ENCODE peak calls at places on chromosomes 6 and 20, in six cellular contexts. Q is A549, K is IMR-90, V is HepG2, B is K562, U is GM12878. A is an unnamed sample.
A peak's percentile ranks its signal among the peaks of the same experiment; 100 is the strongest.

GRCh38 chr20:11395581-11395980 is 522.1 kb upstream of the BTBD3 start:
- DNase-seq in B (no peak), V (no peak), K (peak; percentile 69), U (no peak), Q (no peak), A (no peak)

GRCh38 chr6:14838041-14838596 is 407.8 kb upstream of the JARID2 start:
- DNase-seq in V (no peak), Q (no peak), K (no peak), U (no peak), B (no peak), A (no peak)

GRCh38 chr20:25315418-25316210 is 67.7 kb downstream of the PYGB start:
- DNase-seq in Q (no peak), U (no peak), B (no peak), K (peak; percentile 56), V (no peak), A (no peak)

GRCh38 chr6:39377530-39377929 is 55.0 kb upstream of the KCNK16 start:
- DNase-seq in Q (peak; percentile 42), B (peak; percentile 44), U (no peak), V (peak; percentile 33), K (peak; percentile 44), A (peak; percentile 79)

GRCh38 chr6:39590994-39591393 is 134.2 kb downstream of the KIF6 start:
- DNase-seq in V (no peak), B (no peak), K (no peak), U (no peak), Q (no peak), A (no peak)

GRCh38 chr6:135667694-135668455 is 170.3 kb upstream of the AHI1 start:
- DNase-seq in K (peak; percentile 59), V (no peak), B (no peak), U (no peak), Q (peak; percentile 4), A (no peak)

GRCh38 chr6:6843057-6843627 is 254.6 kb downstream of the LY86 start:
- DNase-seq in V (no peak), Q (peak; percentile 23), K (peak; percentile 58), B (no peak), U (no peak), A (no peak)

GRCh38 chr6:140779991-140780596 is 1352.6 kb upstream of the GJE1 start:
- DNase-seq in Q (no peak), V (no peak), B (no peak), U (no peak), K (no peak), A (no peak)

GRCh38 chr6:119978274-119978889 is 628.8 kb upstream of the MAN1A1 start:
- DNase-seq in Q (peak; percentile 1), K (peak; percentile 26), V (peak; percentile 15), U (no peak), B (no peak), A (peak; percentile 11)

GRCh38 chr20:63751471-63752271 is 12.1 kb downstream of the SLC2A4RG start:
- DNase-seq in B (no peak), V (no peak), U (no peak), Q (no peak), K (no peak), A (peak; percentile 77)

GRCh38 chr6:71496018-71496800 is 207.6 kb downstream of the OGFRL1 start:
- DNase-seq in Q (no peak), K (peak; percentile 31), B (no peak), U (peak; percentile 38), V (no peak), A (no peak)

GRCh38 chr6:169174516-169175359 is 78.9 kb downstream of the THBS2 start:
- DNase-seq in U (no peak), V (no peak), Q (no peak), B (peak; percentile 79), K (no peak), A (no peak)

GRCh38 chr6:154458565-154459475 is 51.7 kb downstream of the CNKSR3 start:
- DNase-seq in U (no peak), B (peak; percentile 19), V (no peak), Q (no peak), K (no peak), A (peak; percentile 63)

GRCh38 chr6:42125231-42125630 is 17.2 kb downstream of the C6orf132 start:
- DNase-seq in Q (no peak), V (no peak), U (no peak), B (no peak), K (no peak), A (no peak)

GRCh38 chr20:59145926-59146800 is 17.5 kb upstream of the ZNF831 start:
- DNase-seq in V (no peak), U (no peak), B (no peak), K (no peak), Q (no peak), A (no peak)

GRCh38 chr6:139256087-139256486 is 35.7 kb downstream of the TXLNB start:
- DNase-seq in V (no peak), Q (no peak), B (no peak), U (no peak), K (peak; percentile 83), A (no peak)

GRCh38 chr20:833121-833449 is 430 bp upstream of the FAM110A start:
- DNase-seq in K (no peak), U (no peak), B (no peak), V (no peak), Q (no peak), A (no peak)

GRCh38 chr20:39851459-39851858 is 837.6 kb downstream of the MAFB start:
- DNase-seq in Q (no peak), B (no peak), K (peak; percentile 85), V (no peak), U (no peak), A (no peak)

GRCh38 chr6:170165085-170165484 is 125.8 kb downstream of the DLL1 start:
- DNase-seq in Q (no peak), K (no peak), U (no peak), V (no peak), B (no peak), A (no peak)

GRCh38 chr6:123838612-123839279 is 35.1 kb downstream of the NKAIN2 start:
- DNase-seq in Q (no peak), V (no peak), B (no peak), U (no peak), K (no peak), A (no peak)

GRCh38 chr20:36975085-36975829 is 23.7 kb upstream of the SAMHD1 start:
- DNase-seq in V (no peak), B (no peak), K (no peak), Q (no peak), U (no peak), A (no peak)

GRCh38 chr6:87759491-87760010 is 57.5 kb upstream of the AKIRIN2 start:
- DNase-seq in Q (no peak), B (no peak), K (no peak), U (no peak), V (no peak), A (no peak)

GRCh38 chr6:87757792-87758191 is 55.8 kb upstream of the AKIRIN2 start:
- DNase-seq in K (no peak), U (no peak), Q (no peak), V (no peak), B (no peak), A (no peak)

GRCh38 chr6:87755697-87756671 is 54.0 kb upstream of the AKIRIN2 start:
- DNase-seq in U (no peak), B (peak; percentile 36), Q (no peak), K (peak; percentile 17), V (no peak), A (no peak)

GRCh38 chr6:87754828-87755227 is 52.8 kb upstream of the AKIRIN2 start:
- DNase-seq in Q (no peak), B (no peak), V (no peak), K (no peak), U (no peak), A (no peak)

DNA sequence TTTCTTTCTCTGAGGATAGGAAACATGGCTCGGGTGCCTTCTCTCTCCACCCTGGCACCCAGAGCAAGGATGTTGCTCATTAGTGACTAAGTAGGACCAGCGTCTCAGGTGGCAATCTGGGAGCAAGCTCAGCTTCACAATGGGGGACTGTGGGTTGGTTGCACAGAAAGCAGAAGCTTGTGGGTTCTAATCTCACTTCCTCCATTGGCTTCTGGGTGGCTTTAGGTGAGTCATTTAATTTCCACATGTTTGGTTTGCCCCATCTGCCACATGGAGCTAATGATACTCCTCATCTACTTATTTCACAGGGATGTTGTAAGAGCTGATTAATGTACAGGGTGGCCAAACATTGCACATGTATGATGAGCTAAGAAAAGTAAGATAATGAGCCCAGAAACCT is 54.8 kb upstream of the AKIRIN2 start:
- DNase-seq in V (no peak), B (peak; percentile 65), U (peak; percentile 97), Q (peak; percentile 9), K (peak; percentile 83), A (no peak)
- TF ChIP-seq SMC3 in V (no peak), B (no peak), U (no peak), Q (no peak), K (no peak), A (no peak)

GRCh38 chr6:76124010-76124409 is 51.5 kb upstream of the IMPG1 start:
- DNase-seq in U (no peak), Q (no peak), B (no peak), K (no peak), V (no peak), A (no peak)
- TF ChIP-seq SMC3 in U (no peak), Q (no peak), B (no peak), K (no peak), V (no peak), A (no peak)

GRCh38 chr6:47713200-47713599 is 14.8 kb downstream of the ADGRF4 start:
- DNase-seq in U (no peak), V (no peak), B (no peak), Q (no peak), K (no peak), A (no peak)

GRCh38 chr6:47716207-47716606 is 17.8 kb downstream of the ADGRF4 start:
- DNase-seq in U (no peak), Q (no peak), V (no peak), K (no peak), B (no peak), A (no peak)

GRCh38 chr6:47718571-47718970 is 20.2 kb downstream of the ADGRF4 start:
- DNase-seq in V (no peak), U (no peak), Q (no peak), K (no peak), B (no peak), A (no peak)

GRCh38 chr6:47715782-47716181 is 17.4 kb downstream of the ADGRF4 start:
- DNase-seq in Q (no peak), U (no peak), V (no peak), K (no peak), B (no peak), A (no peak)

GRCh38 chr6:47714802-47715201 is 16.4 kb downstream of the ADGRF4 start:
- DNase-seq in K (no peak), V (no peak), U (no peak), Q (no peak), B (no peak), A (no peak)
- TF ChIP-seq SMC3 in K (no peak), V (no peak), U (no peak), Q (no peak), B (no peak), A (no peak)

DNA sequence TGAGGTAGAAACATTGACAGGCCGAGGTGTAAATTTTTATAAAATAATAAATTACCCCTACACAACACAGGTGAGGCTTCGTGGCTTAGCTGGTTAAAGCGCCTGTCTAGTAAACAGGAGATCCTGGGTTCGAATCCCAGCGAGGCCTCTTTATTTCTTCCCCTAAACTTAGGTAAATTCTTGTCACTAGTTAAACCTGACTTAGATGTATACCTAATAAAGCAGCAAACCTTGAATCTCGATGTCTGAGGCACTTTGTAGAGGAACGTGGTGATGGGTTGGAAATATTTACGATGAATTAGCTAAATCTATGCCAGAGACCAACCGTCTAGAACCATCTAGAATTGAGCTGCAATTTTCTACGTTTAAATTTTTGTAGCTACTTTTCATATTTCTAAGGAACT is 185.6 kb downstream of the OR2B2 start:
- DNase-seq in Q (peak; percentile 71), U (no peak), K (peak; percentile 0), V (peak; percentile 38), B (peak; percentile 39), A (no peak)
- TF ChIP-seq SMC3 in Q (no peak), U (no peak), K (no peak), V (no peak), B (no peak), A (no peak)

GRCh38 chr6:111949546-111949945 is 76.3 kb upstream of the FYN start:
- DNase-seq in K (no peak), U (no peak), B (no peak), Q (no peak), V (no peak), A (no peak)
- TF ChIP-seq SMC3 in K (no peak), U (no peak), B (no peak), Q (no peak), V (no peak), A (no peak)

A was measured in SK-N-SH.